ENCODE peak calls at places on chromosomes 16 and 17, in seven cellular contexts. One of them, this sample, is unnamed.

GRCh38 chr16:19898924-19899604 is 14.4 kb upstream of the GPRC5B start:
- DNase-seq in NCI-H1105 treated with DMSO at 0.1 percent for 48 hours: peak; percentile 34
- DNase-seq in stimulated activated CD8-positive, alpha-beta memory T cell treated with anti-CD3 and anti-CD28 coated beads, Interleukin-7, amount 100 ng/mL, for 4 hours: no peak
- DNase-seq in GM13976: peak; percentile 70
- DNase-seq in ELR: peak; percentile 63
- DNase-seq in stimulated activated CD4-positive, alpha-beta T cell treated with anti-CD3 and anti-CD28 coated beads, TNF-alpha, amount 100 ng/mL, for 1 hour: no peak
- DNase-seq in lower leg skin: no peak
- DNase-seq in this sample: peak; percentile 70

GRCh38 chr17:75406222-75406615 is 741 bp upstream of the GRB2 start:
- DNase-seq in NCI-H1105 treated with DMSO at 0.1 percent for 48 hours: peak; percentile 44
- DNase-seq in stimulated activated CD8-positive, alpha-beta memory T cell treated with anti-CD3 and anti-CD28 coated beads, Interleukin-7, amount 100 ng/mL, for 4 hours: no peak
- DNase-seq in GM13976: no peak
- DNase-seq in ELR: peak; percentile 37
- DNase-seq in stimulated activated CD4-positive, alpha-beta T cell treated with anti-CD3 and anti-CD28 coated beads, TNF-alpha, amount 100 ng/mL, for 1 hour: no peak
- DNase-seq in lower leg skin: peak; percentile 66
- DNase-seq in this sample: no peak

GRCh38 chr16:268141-269053 is 7.3 kb downstream of the RGS11 start:
- DNase-seq in NCI-H1105 treated with DMSO at 0.1 percent for 48 hours: peak; percentile 28
- DNase-seq in stimulated activated CD8-positive, alpha-beta memory T cell treated with anti-CD3 and anti-CD28 coated beads, Interleukin-7, amount 100 ng/mL, for 4 hours: no peak
- DNase-seq in GM13976: no peak
- DNase-seq in ELR: no peak
- DNase-seq in stimulated activated CD4-positive, alpha-beta T cell treated with anti-CD3 and anti-CD28 coated beads, TNF-alpha, amount 100 ng/mL, for 1 hour: no peak
- DNase-seq in lower leg skin: no peak
- DNase-seq in this sample: no peak

GRCh38 chr16:4344659-4345438 is 6.3 kb downstream of the PAM16 start:
- DNase-seq in NCI-H1105 treated with DMSO at 0.1 percent for 48 hours: peak; percentile 67
- DNase-seq in stimulated activated CD8-positive, alpha-beta memory T cell treated with anti-CD3 and anti-CD28 coated beads, Interleukin-7, amount 100 ng/mL, for 4 hours: no peak
- DNase-seq in GM13976: no peak
- DNase-seq in ELR: peak; percentile 27
- DNase-seq in stimulated activated CD4-positive, alpha-beta T cell treated with anti-CD3 and anti-CD28 coated beads, TNF-alpha, amount 100 ng/mL, for 1 hour: no peak
- DNase-seq in lower leg skin: no peak
- DNase-seq in this sample: peak; percentile 40

GRCh38 chr16:58461056-58461455 is 38.9 kb upstream of the NDRG4 start:
- DNase-seq in NCI-H1105 treated with DMSO at 0.1 percent for 48 hours: no peak
- DNase-seq in stimulated activated CD8-positive, alpha-beta memory T cell treated with anti-CD3 and anti-CD28 coated beads, Interleukin-7, amount 100 ng/mL, for 4 hours: no peak
- DNase-seq in GM13976: no peak
- DNase-seq in ELR: peak; percentile 38
- DNase-seq in stimulated activated CD4-positive, alpha-beta T cell treated with anti-CD3 and anti-CD28 coated beads, TNF-alpha, amount 100 ng/mL, for 1 hour: no peak
- DNase-seq in lower leg skin: no peak
- DNase-seq in this sample: peak; percentile 41

GRCh38 chr16:86199871-86200700 is 301.1 kb downstream of the IRF8 start:
- DNase-seq in NCI-H1105 treated with DMSO at 0.1 percent for 48 hours: no peak
- DNase-seq in stimulated activated CD8-positive, alpha-beta memory T cell treated with anti-CD3 and anti-CD28 coated beads, Interleukin-7, amount 100 ng/mL, for 4 hours: no peak
- DNase-seq in GM13976: no peak
- DNase-seq in ELR: no peak
- DNase-seq in stimulated activated CD4-positive, alpha-beta T cell treated with anti-CD3 and anti-CD28 coated beads, TNF-alpha, amount 100 ng/mL, for 1 hour: no peak
- DNase-seq in lower leg skin: peak; percentile 57
- DNase-seq in this sample: no peak

GRCh38 chr16:65867276-65867990 is 499.1 kb upstream of the CDH5 start:
- DNase-seq in NCI-H1105 treated with DMSO at 0.1 percent for 48 hours: no peak
- DNase-seq in stimulated activated CD8-positive, alpha-beta memory T cell treated with anti-CD3 and anti-CD28 coated beads, Interleukin-7, amount 100 ng/mL, for 4 hours: no peak
- DNase-seq in GM13976: no peak
- DNase-seq in ELR: no peak
- DNase-seq in stimulated activated CD4-positive, alpha-beta T cell treated with anti-CD3 and anti-CD28 coated beads, TNF-alpha, amount 100 ng/mL, for 1 hour: no peak
- DNase-seq in lower leg skin: no peak
- DNase-seq in this sample: no peak

GRCh38 chr16:19804538-19805323 is 79.9 kb downstream of the GPRC5B start:
- DNase-seq in NCI-H1105 treated with DMSO at 0.1 percent for 48 hours: peak; percentile 82
- DNase-seq in stimulated activated CD8-positive, alpha-beta memory T cell treated with anti-CD3 and anti-CD28 coated beads, Interleukin-7, amount 100 ng/mL, for 4 hours: no peak
- DNase-seq in GM13976: no peak
- DNase-seq in ELR: no peak
- DNase-seq in stimulated activated CD4-positive, alpha-beta T cell treated with anti-CD3 and anti-CD28 coated beads, TNF-alpha, amount 100 ng/mL, for 1 hour: no peak
- DNase-seq in lower leg skin: peak; percentile 88
- DNase-seq in this sample: no peak

GRCh38 chr16:19853973-19854876 is 30.4 kb downstream of the GPRC5B start:
- DNase-seq in NCI-H1105 treated with DMSO at 0.1 percent for 48 hours: no peak
- DNase-seq in stimulated activated CD8-positive, alpha-beta memory T cell treated with anti-CD3 and anti-CD28 coated beads, Interleukin-7, amount 100 ng/mL, for 4 hours: no peak
- DNase-seq in GM13976: no peak
- DNase-seq in ELR: no peak
- DNase-seq in stimulated activated CD4-positive, alpha-beta T cell treated with anti-CD3 and anti-CD28 coated beads, TNF-alpha, amount 100 ng/mL, for 1 hour: no peak
- DNase-seq in lower leg skin: no peak
- DNase-seq in this sample: no peak

GRCh38 chr16:20867585-20867984 is 32.6 kb downstream of the DCUN1D3 start:
- DNase-seq in NCI-H1105 treated with DMSO at 0.1 percent for 48 hours: no peak
- DNase-seq in stimulated activated CD8-positive, alpha-beta memory T cell treated with anti-CD3 and anti-CD28 coated beads, Interleukin-7, amount 100 ng/mL, for 4 hours: no peak
- DNase-seq in GM13976: no peak
- DNase-seq in ELR: peak; percentile 28
- DNase-seq in stimulated activated CD4-positive, alpha-beta T cell treated with anti-CD3 and anti-CD28 coated beads, TNF-alpha, amount 100 ng/mL, for 1 hour: no peak
- DNase-seq in lower leg skin: peak; percentile 77
- DNase-seq in this sample: no peak

GRCh38 chr16:77835111-77835510 is 46.7 kb downstream of the VAT1L start:
- DNase-seq in NCI-H1105 treated with DMSO at 0.1 percent for 48 hours: no peak
- DNase-seq in stimulated activated CD8-positive, alpha-beta memory T cell treated with anti-CD3 and anti-CD28 coated beads, Interleukin-7, amount 100 ng/mL, for 4 hours: no peak
- DNase-seq in GM13976: no peak
- DNase-seq in ELR: no peak
- DNase-seq in stimulated activated CD4-positive, alpha-beta T cell treated with anti-CD3 and anti-CD28 coated beads, TNF-alpha, amount 100 ng/mL, for 1 hour: no peak
- DNase-seq in lower leg skin: no peak
- DNase-seq in this sample: no peak

GRCh38 chr17:6660765-6661463 is 9.4 kb downstream of the C17orf100 start:
- DNase-seq in NCI-H1105 treated with DMSO at 0.1 percent for 48 hours: no peak
- DNase-seq in stimulated activated CD8-positive, alpha-beta memory T cell treated with anti-CD3 and anti-CD28 coated beads, Interleukin-7, amount 100 ng/mL, for 4 hours: no peak
- DNase-seq in GM13976: peak; percentile 69
- DNase-seq in ELR: no peak
- DNase-seq in stimulated activated CD4-positive, alpha-beta T cell treated with anti-CD3 and anti-CD28 coated beads, TNF-alpha, amount 100 ng/mL, for 1 hour: no peak
- DNase-seq in lower leg skin: peak; percentile 73
- DNase-seq in this sample: no peak

GRCh38 chr17:35449371-35449931 is 885 bp upstream of the SLFN13 start:
- DNase-seq in NCI-H1105 treated with DMSO at 0.1 percent for 48 hours: no peak
- DNase-seq in stimulated activated CD8-positive, alpha-beta memory T cell treated with anti-CD3 and anti-CD28 coated beads, Interleukin-7, amount 100 ng/mL, for 4 hours: peak; percentile 34
- DNase-seq in GM13976: peak; percentile 57
- DNase-seq in ELR: peak; percentile 19
- DNase-seq in stimulated activated CD4-positive, alpha-beta T cell treated with anti-CD3 and anti-CD28 coated beads, TNF-alpha, amount 100 ng/mL, for 1 hour: no peak
- DNase-seq in lower leg skin: peak; percentile 87
- DNase-seq in this sample: no peak

GRCh38 chr17:35871415-35871814 is 2.7 kb upstream of the HEATR9 start:
- DNase-seq in NCI-H1105 treated with DMSO at 0.1 percent for 48 hours: no peak
- DNase-seq in stimulated activated CD8-positive, alpha-beta memory T cell treated with anti-CD3 and anti-CD28 coated beads, Interleukin-7, amount 100 ng/mL, for 4 hours: no peak
- DNase-seq in GM13976: no peak
- DNase-seq in ELR: no peak
- DNase-seq in stimulated activated CD4-positive, alpha-beta T cell treated with anti-CD3 and anti-CD28 coated beads, TNF-alpha, amount 100 ng/mL, for 1 hour: no peak
- DNase-seq in lower leg skin: no peak
- DNase-seq in this sample: no peak

This sample was measured in RKO.